ENCODE peak calls at places on chromosomes 7 and 10, in six cellular contexts. One of them, this sample, is unnamed.

GRCh38 chr7:150962743-150963399 is 15.2 kb downstream of the KCNH2 start:
- DNase-seq in dorsolateral prefrontal cortex: peak; percentile 58
- DNase-seq in glutamatergic neuron: peak; percentile 85
- DNase-seq in cardiac muscle cell: peak; percentile 49
- DNase-seq in lower lobe of right lung: peak; percentile 66
- DNase-seq in BE2C: peak; percentile 89
- DNase-seq in this sample: peak; percentile 54

GRCh38 chr7:35648367-35648766 is 46.6 kb downstream of the HERPUD2 start:
- DNase-seq in dorsolateral prefrontal cortex: no peak
- DNase-seq in cardiac muscle cell: no peak
- DNase-seq in BE2C: no peak
- DNase-seq in glutamatergic neuron: no peak
- DNase-seq in lower lobe of right lung: no peak
- DNase-seq in this sample: no peak

GRCh38 chr7:44108768-44109750 is 4.9 kb downstream of the AEBP1 start:
- DNase-seq in BE2C: no peak
- DNase-seq in cardiac muscle cell: no peak
- DNase-seq in dorsolateral prefrontal cortex: no peak
- DNase-seq in lower lobe of right lung: no peak
- DNase-seq in glutamatergic neuron: no peak
- DNase-seq in this sample: no peak

GRCh38 chr10:21501731-21502370 is 23.6 kb downstream of the SKIDA1 start:
- DNase-seq in cardiac muscle cell: no peak
- DNase-seq in dorsolateral prefrontal cortex: no peak
- DNase-seq in BE2C: no peak
- DNase-seq in glutamatergic neuron: no peak
- DNase-seq in lower lobe of right lung: no peak
- DNase-seq in this sample: no peak

GRCh38 chr10:36629476-36629875 is 495.9 kb upstream of the ANKRD30A start:
- DNase-seq in glutamatergic neuron: no peak
- DNase-seq in dorsolateral prefrontal cortex: no peak
- DNase-seq in BE2C: no peak
- DNase-seq in lower lobe of right lung: no peak
- DNase-seq in cardiac muscle cell: no peak
- DNase-seq in this sample: no peak

GRCh38 chr10:132375116-132375794 is 21.7 kb upstream of the PWWP2B start:
- DNase-seq in BE2C: no peak
- DNase-seq in lower lobe of right lung: peak; percentile 78
- DNase-seq in cardiac muscle cell: no peak
- DNase-seq in glutamatergic neuron: peak; percentile 13
- DNase-seq in dorsolateral prefrontal cortex: no peak
- DNase-seq in this sample: no peak

GRCh38 chr10:84331091-84331490 is 2.7 kb downstream of the CCSER2 start:
- DNase-seq in BE2C: no peak
- DNase-seq in cardiac muscle cell: no peak
- DNase-seq in lower lobe of right lung: no peak
- DNase-seq in glutamatergic neuron: no peak
- DNase-seq in dorsolateral prefrontal cortex: no peak
- DNase-seq in this sample: no peak

GRCh38 chr10:34295142-34295548 is 520.0 kb downstream of the PARD3 start:
- DNase-seq in lower lobe of right lung: no peak
- DNase-seq in BE2C: no peak
- DNase-seq in dorsolateral prefrontal cortex: no peak
- DNase-seq in cardiac muscle cell: peak; percentile 25
- DNase-seq in glutamatergic neuron: no peak
- DNase-seq in this sample: no peak

GRCh38 chr7:35875292-35875691 is 74.4 kb downstream of the SEPTIN7 start:
- DNase-seq in dorsolateral prefrontal cortex: no peak
- DNase-seq in BE2C: no peak
- DNase-seq in glutamatergic neuron: no peak
- DNase-seq in cardiac muscle cell: peak; percentile 50
- DNase-seq in lower lobe of right lung: no peak
- DNase-seq in this sample: no peak

GRCh38 chr10:98339790-98340189 is 71.8 kb upstream of the LOXL4 start:
- DNase-seq in lower lobe of right lung: no peak
- DNase-seq in glutamatergic neuron: no peak
- DNase-seq in dorsolateral prefrontal cortex: no peak
- DNase-seq in cardiac muscle cell: no peak
- DNase-seq in BE2C: no peak
- DNase-seq in this sample: no peak

GRCh38 chr7:26912351-26912750 is 48.0 kb upstream of the SKAP2 start:
- DNase-seq in dorsolateral prefrontal cortex: no peak
- DNase-seq in BE2C: no peak
- DNase-seq in glutamatergic neuron: no peak
- DNase-seq in cardiac muscle cell: no peak
- DNase-seq in lower lobe of right lung: no peak
- DNase-seq in this sample: no peak

GRCh38 chr7:112566392-112567324 is 85.9 kb downstream of the LSMEM1 start:
- DNase-seq in cardiac muscle cell: no peak
- DNase-seq in lower lobe of right lung: no peak
- DNase-seq in BE2C: no peak
- DNase-seq in glutamatergic neuron: no peak
- DNase-seq in dorsolateral prefrontal cortex: no peak
- DNase-seq in this sample: peak; percentile 41

GRCh38 chr10:78332013-78332412 is 298.4 kb downstream of the RPS24 start:
- DNase-seq in BE2C: no peak
- DNase-seq in glutamatergic neuron: no peak
- DNase-seq in lower lobe of right lung: no peak
- DNase-seq in cardiac muscle cell: no peak
- DNase-seq in dorsolateral prefrontal cortex: no peak
- DNase-seq in this sample: peak; percentile 4

GRCh38 chr10:99450624-99451498 is 20.4 kb upstream of the GOT1 start:
- DNase-seq in dorsolateral prefrontal cortex: no peak
- DNase-seq in BE2C: no peak
- DNase-seq in glutamatergic neuron: no peak
- DNase-seq in lower lobe of right lung: no peak
- DNase-seq in cardiac muscle cell: no peak
- DNase-seq in this sample: no peak

GRCh38 chr10:23780331-23780730 is 341.5 kb downstream of the OTUD1 start:
- DNase-seq in lower lobe of right lung: no peak
- DNase-seq in dorsolateral prefrontal cortex: no peak
- DNase-seq in BE2C: no peak
- DNase-seq in glutamatergic neuron: no peak
- DNase-seq in cardiac muscle cell: no peak
- DNase-seq in this sample: no peak

GRCh38 chr10:116466715-116467422 is 39.2 kb downstream of the PNLIPRP3 start:
- DNase-seq in cardiac muscle cell: no peak
- DNase-seq in dorsolateral prefrontal cortex: no peak
- DNase-seq in lower lobe of right lung: no peak
- DNase-seq in glutamatergic neuron: no peak
- DNase-seq in BE2C: no peak
- DNase-seq in this sample: no peak

GRCh38 chr10:26759008-26759407 is 61.5 kb downstream of the PDSS1 start:
- DNase-seq in lower lobe of right lung: no peak
- DNase-seq in dorsolateral prefrontal cortex: no peak
- DNase-seq in cardiac muscle cell: no peak
- DNase-seq in glutamatergic neuron: no peak
- DNase-seq in BE2C: no peak
- DNase-seq in this sample: no peak

GRCh38 chr7:121088870-121089269 is 100.4 kb downstream of the CPED1 start:
- DNase-seq in cardiac muscle cell: no peak
- DNase-seq in dorsolateral prefrontal cortex: no peak
- DNase-seq in lower lobe of right lung: no peak
- DNase-seq in BE2C: no peak
- DNase-seq in glutamatergic neuron: no peak
- DNase-seq in this sample: no peak

GRCh38 chr7:96624954-96625353 is 84.7 kb downstream of the SEM1 start:
- DNase-seq in BE2C: no peak
- DNase-seq in dorsolateral prefrontal cortex: no peak
- DNase-seq in glutamatergic neuron: no peak
- DNase-seq in lower lobe of right lung: no peak
- DNase-seq in cardiac muscle cell: no peak
- DNase-seq in this sample: no peak

GRCh38 chr10:127935115-127935561 is 28.2 kb downstream of the PTPRE start:
- DNase-seq in lower lobe of right lung: no peak
- DNase-seq in glutamatergic neuron: no peak
- DNase-seq in dorsolateral prefrontal cortex: peak; percentile 35
- DNase-seq in cardiac muscle cell: no peak
- DNase-seq in BE2C: no peak
- DNase-seq in this sample: no peak

GRCh38 chr10:80155696-80156215 is 23.2 kb downstream of the PLAC9 start:
- DNase-seq in dorsolateral prefrontal cortex: no peak
- DNase-seq in cardiac muscle cell: no peak
- DNase-seq in lower lobe of right lung: no peak
- DNase-seq in BE2C: no peak
- DNase-seq in glutamatergic neuron: no peak
- DNase-seq in this sample: no peak

GRCh38 chr10:51422311-51423120 is 276.9 kb downstream of the CSTF2T start:
- DNase-seq in dorsolateral prefrontal cortex: peak; percentile 63
- DNase-seq in glutamatergic neuron: peak; percentile 31
- DNase-seq in BE2C: peak; percentile 43
- DNase-seq in lower lobe of right lung: peak; percentile 47
- DNase-seq in cardiac muscle cell: peak; percentile 81
- DNase-seq in this sample: peak; percentile 69

GRCh38 chr10:17074548-17074860 is 55.1 kb downstream of the CUBN start:
- DNase-seq in cardiac muscle cell: no peak
- DNase-seq in dorsolateral prefrontal cortex: no peak
- DNase-seq in lower lobe of right lung: no peak
- DNase-seq in glutamatergic neuron: no peak
- DNase-seq in BE2C: no peak
- DNase-seq in this sample: no peak

GRCh38 chr10:3333426-3333825 is 160.8 kb upstream of the PITRM1 start:
- DNase-seq in lower lobe of right lung: no peak
- DNase-seq in cardiac muscle cell: no peak
- DNase-seq in BE2C: no peak
- DNase-seq in dorsolateral prefrontal cortex: no peak
- DNase-seq in glutamatergic neuron: no peak
- DNase-seq in this sample: no peak

GRCh38 chr10:3336673-3337293 is 164.2 kb upstream of the PITRM1 start:
- DNase-seq in BE2C: no peak
- DNase-seq in lower lobe of right lung: no peak
- DNase-seq in glutamatergic neuron: no peak
- DNase-seq in cardiac muscle cell: no peak
- DNase-seq in dorsolateral prefrontal cortex: no peak
- DNase-seq in this sample: no peak

GRCh38 chr10:3339531-3339950 is 167.0 kb upstream of the PITRM1 start:
- DNase-seq in cardiac muscle cell: no peak
- DNase-seq in dorsolateral prefrontal cortex: no peak
- DNase-seq in BE2C: no peak
- DNase-seq in lower lobe of right lung: no peak
- DNase-seq in glutamatergic neuron: no peak
- DNase-seq in this sample: no peak

GRCh38 chr10:3339121-3339520 is 166.5 kb upstream of the PITRM1 start:
- DNase-seq in dorsolateral prefrontal cortex: no peak
- DNase-seq in lower lobe of right lung: no peak
- DNase-seq in BE2C: no peak
- DNase-seq in cardiac muscle cell: no peak
- DNase-seq in glutamatergic neuron: no peak
- DNase-seq in this sample: no peak
- TF ChIP-seq CTCF in dorsolateral prefrontal cortex: no peak
- TF ChIP-seq CTCF in lower lobe of right lung: no peak
- TF ChIP-seq CTCF in BE2C: no peak
- TF ChIP-seq CTCF in cardiac muscle cell: no peak
- TF ChIP-seq CTCF in glutamatergic neuron: no peak
- TF ChIP-seq CTCF in this sample: no peak

GRCh38 chr7:116292381-116292780 is 82.0 kb downstream of the TES start:
- DNase-seq in cardiac muscle cell: no peak
- DNase-seq in BE2C: no peak
- DNase-seq in glutamatergic neuron: no peak
- DNase-seq in dorsolateral prefrontal cortex: no peak
- DNase-seq in lower lobe of right lung: no peak
- DNase-seq in this sample: no peak

GRCh38 chr7:116291937-116292336 is 81.6 kb downstream of the TES start:
- DNase-seq in glutamatergic neuron: no peak
- DNase-seq in dorsolateral prefrontal cortex: no peak
- DNase-seq in lower lobe of right lung: no peak
- DNase-seq in BE2C: no peak
- DNase-seq in cardiac muscle cell: no peak
- DNase-seq in this sample: no peak

GRCh38 chr7:116293633-116294032 is 83.3 kb downstream of the TES start:
- DNase-seq in lower lobe of right lung: no peak
- DNase-seq in cardiac muscle cell: no peak
- DNase-seq in glutamatergic neuron: no peak
- DNase-seq in dorsolateral prefrontal cortex: no peak
- DNase-seq in BE2C: no peak
- DNase-seq in this sample: no peak

GRCh38 chr7:116290740-116291139 is 80.4 kb downstream of the TES start:
- DNase-seq in lower lobe of right lung: no peak
- DNase-seq in dorsolateral prefrontal cortex: no peak
- DNase-seq in BE2C: no peak
- DNase-seq in cardiac muscle cell: no peak
- DNase-seq in glutamatergic neuron: no peak
- DNase-seq in this sample: no peak

DNA sequence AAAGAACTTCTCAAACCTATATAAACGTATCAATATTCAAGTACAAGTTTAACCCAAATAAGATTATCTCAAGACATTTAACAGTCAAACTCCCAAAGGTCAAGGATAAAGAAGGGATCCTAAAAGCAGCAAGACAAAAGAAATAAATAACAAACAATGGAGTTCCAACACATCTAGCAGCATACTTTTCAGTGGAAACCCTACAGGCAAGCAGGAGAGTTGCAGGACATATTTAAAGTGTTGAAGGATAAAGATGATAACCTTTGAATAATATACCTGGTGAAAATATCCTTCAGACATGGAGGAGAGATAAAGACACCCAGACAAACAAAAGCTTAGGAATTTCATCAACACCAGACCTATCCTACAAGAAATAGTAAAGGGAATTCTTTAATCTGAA is 82.8 kb downstream of the TES start:
- DNase-seq in dorsolateral prefrontal cortex: no peak
- DNase-seq in BE2C: no peak
- DNase-seq in glutamatergic neuron: no peak
- DNase-seq in cardiac muscle cell: no peak
- DNase-seq in lower lobe of right lung: no peak
- DNase-seq in this sample: no peak
- TF ChIP-seq CTCF in dorsolateral prefrontal cortex: no peak
- TF ChIP-seq CTCF in BE2C: no peak
- TF ChIP-seq CTCF in glutamatergic neuron: no peak
- TF ChIP-seq CTCF in cardiac muscle cell: no peak
- TF ChIP-seq CTCF in lower lobe of right lung: no peak
- TF ChIP-seq CTCF in this sample: no peak

GRCh38 chr10:130128922-130129321 is 7.3 kb upstream of the GLRX3 start:
- DNase-seq in BE2C: no peak
- DNase-seq in lower lobe of right lung: no peak
- DNase-seq in dorsolateral prefrontal cortex: no peak
- DNase-seq in glutamatergic neuron: no peak
- DNase-seq in cardiac muscle cell: no peak
- DNase-seq in this sample: no peak

GRCh38 chr10:130127612-130128607 is 8.3 kb upstream of the GLRX3 start:
- DNase-seq in dorsolateral prefrontal cortex: peak; percentile 73
- DNase-seq in cardiac muscle cell: peak; percentile 72
- DNase-seq in glutamatergic neuron: peak; percentile 72
- DNase-seq in BE2C: peak; percentile 59
- DNase-seq in lower lobe of right lung: no peak
- DNase-seq in this sample: peak; percentile 49
- TF ChIP-seq CTCF in dorsolateral prefrontal cortex: peak; percentile 69
- TF ChIP-seq CTCF in cardiac muscle cell: peak; percentile 92
- TF ChIP-seq CTCF in glutamatergic neuron: peak; percentile 62
- TF ChIP-seq CTCF in BE2C: peak; percentile 88
- TF ChIP-seq CTCF in lower lobe of right lung: peak; percentile 84
- TF ChIP-seq CTCF in this sample: peak; percentile 66

DNA sequence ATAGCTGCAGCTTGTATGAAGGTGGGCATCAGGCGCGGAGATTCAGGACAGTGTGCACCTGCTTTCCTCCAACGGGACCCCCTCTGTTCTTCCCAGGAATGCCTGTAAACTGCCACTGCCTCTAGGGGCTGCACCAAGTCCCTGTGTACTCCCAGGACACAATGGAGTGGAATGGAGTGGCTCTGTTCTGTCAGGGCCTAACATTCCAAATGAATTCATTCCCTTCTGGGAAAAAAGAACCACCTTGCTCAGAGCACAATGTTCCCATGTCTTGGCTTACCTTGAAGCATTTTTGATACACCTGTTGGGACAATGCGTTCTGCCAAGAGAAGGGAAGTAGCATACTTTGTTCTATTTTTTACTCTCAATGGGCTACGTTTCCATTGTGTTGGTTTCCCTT is 339.4 kb downstream of the FRMD4A start:
- DNase-seq in BE2C: no peak
- DNase-seq in cardiac muscle cell: no peak
- DNase-seq in dorsolateral prefrontal cortex: no peak
- DNase-seq in lower lobe of right lung: no peak
- DNase-seq in glutamatergic neuron: no peak
- DNase-seq in this sample: no peak
- TF ChIP-seq CTCF in BE2C: no peak
- TF ChIP-seq CTCF in cardiac muscle cell: no peak
- TF ChIP-seq CTCF in dorsolateral prefrontal cortex: no peak
- TF ChIP-seq CTCF in lower lobe of right lung: no peak
- TF ChIP-seq CTCF in glutamatergic neuron: no peak
- TF ChIP-seq CTCF in this sample: no peak

This sample was measured in colonic mucosa.